ENCODE peak calls at places on chromosome 10, in nine cellular contexts. F is colonic mucosa; X is stomach; K is kidney epithelial cell; R is brain microvascular endothelial cell; N is dorsolateral prefrontal cortex; I is CD4-positive, alpha-beta memory T cell; Y is left ventricle myocardium inferior; T is HFF-Myc. D is an unnamed sample.

GRCh38 chr10:43863859-43864591 is 215.3 kb upstream of the ZNF32 start:
- DNase-seq in F (peak; percentile 49), X (peak; percentile 47), K (no peak), R (peak; percentile 59), N (no peak), I (no peak), Y (peak; percentile 59), T (no peak), D (no peak)

GRCh38 chr10:3148041-3148440 is 24.5 kb downstream of the PITRM1 start:
- DNase-seq in F (no peak), X (no peak), K (no peak), R (no peak), N (no peak), I (no peak), Y (no peak), T (no peak), D (no peak)

GRCh38 chr10:116708386-116708785 is 34.0 kb downstream of the HSPA12A start:
- DNase-seq in F (no peak), X (no peak), K (peak; percentile 70), R (peak; percentile 53), N (no peak), I (no peak), Y (no peak), T (peak; percentile 74), D (no peak)

GRCh38 chr10:119209050-119209735 is 1.8 kb downstream of the GRK5 start:
- DNase-seq in F (peak; percentile 71), X (peak; percentile 69), K (no peak), R (peak; percentile 56), N (peak; percentile 29), I (peak; percentile 52), Y (peak; percentile 75), T (no peak), D (no peak)

GRCh38 chr10:72810976-72811375 is 82.6 kb upstream of the OIT3 start:
- DNase-seq in F (no peak), X (no peak), K (no peak), R (no peak), N (no peak), I (no peak), Y (no peak), T (no peak), D (no peak)

GRCh38 chr10:86295351-86295750 is 71.2 kb downstream of the GRID1 start:
- DNase-seq in F (peak; percentile 4), X (peak; percentile 13), K (no peak), R (no peak), N (no peak), I (no peak), Y (no peak), T (no peak), D (no peak)

GRCh38 chr10:124864421-124865193 is 63.0 kb downstream of the ABRAXAS2 start:
- DNase-seq in F (peak; percentile 74), X (peak; percentile 74), K (no peak), R (peak; percentile 2), N (no peak), I (no peak), Y (peak; percentile 86), T (no peak), D (no peak)

GRCh38 chr10:89153971-89154370 is 53.1 kb downstream of the CH25H start:
- DNase-seq in F (no peak), X (no peak), K (no peak), R (no peak), N (no peak), I (no peak), Y (no peak), T (no peak), D (no peak)

GRCh38 chr10:6603142-6604125 is 23.4 kb upstream of the PRKCQ start:
- DNase-seq in F (no peak), X (no peak), K (no peak), R (no peak), N (no peak), I (no peak), Y (no peak), T (no peak), D (no peak)

GRCh38 chr10:21494221-21495001 is 31.1 kb downstream of the SKIDA1 start:
- DNase-seq in F (peak; percentile 20), X (no peak), K (no peak), R (no peak), N (no peak), I (no peak), Y (peak; percentile 50), T (no peak), D (no peak)

GRCh38 chr10:46536171-46536570 is 20.3 kb downstream of the GPRIN2 start:
- DNase-seq in F (no peak), X (peak; percentile 25), K (no peak), R (no peak), N (no peak), I (no peak), Y (no peak), T (no peak), D (no peak)

GRCh38 chr10:16545126-16545736 is 23.6 kb upstream of the C1QL3 start:
- DNase-seq in F (no peak), X (no peak), K (no peak), R (peak; percentile 24), N (no peak), I (peak; percentile 7), Y (no peak), T (peak; percentile 30), D (peak; percentile 42)

GRCh38 chr10:49141541-49142332 is 7.9 kb upstream of the FAM170B start:
- DNase-seq in F (no peak), X (no peak), K (no peak), R (no peak), N (no peak), I (no peak), Y (no peak), T (no peak), D (no peak)

GRCh38 chr10:130659528-130659927 is 523.3 kb downstream of the GLRX3 start:
- DNase-seq in F (no peak), X (no peak), K (no peak), R (no peak), N (no peak), I (no peak), Y (no peak), T (no peak), D (no peak)

GRCh38 chr10:9301148-9301547 is 1246.7 kb downstream of the GATA3 start:
- DNase-seq in F (no peak), X (no peak), K (no peak), R (no peak), N (no peak), I (no peak), Y (no peak), T (no peak), D (no peak)

GRCh38 chr10:80535671-80536360 is 1.9 kb upstream of the SH2D4B start:
- DNase-seq in F (peak; percentile 82), X (peak; percentile 70), K (no peak), R (no peak), N (no peak), I (peak; percentile 66), Y (peak; percentile 65), T (no peak), D (no peak)

GRCh38 chr10:102673961-102674511 is 29.8 kb downstream of the TRIM8 start:
- DNase-seq in F (no peak), X (peak; percentile 44), K (peak; percentile 62), R (peak; percentile 72), N (no peak), I (peak; percentile 88), Y (peak; percentile 70), T (peak; percentile 41), D (peak; percentile 99)

DNA sequence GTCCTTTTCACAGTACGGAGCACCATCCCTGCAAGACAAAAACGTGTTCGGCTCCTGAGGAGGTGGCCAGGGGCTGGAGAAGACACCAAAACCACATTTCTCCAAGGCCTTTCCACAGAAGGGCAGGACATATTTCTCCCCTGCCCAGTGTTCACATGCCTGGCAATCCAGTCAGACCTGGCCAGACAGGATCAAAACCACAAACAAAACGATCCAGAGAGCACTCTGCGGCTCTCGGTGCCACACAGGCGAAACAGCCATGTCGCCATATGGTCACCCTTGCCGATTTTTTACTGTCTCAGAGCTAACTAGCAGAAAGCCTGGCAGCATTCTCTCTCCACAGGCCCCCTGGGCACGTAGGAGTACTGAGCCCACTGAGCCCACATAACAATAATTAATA is 113.0 kb downstream of the ABLIM1 start:
- DNase-seq in F (no peak), X (no peak), K (no peak), R (no peak), N (no peak), I (no peak), Y (no peak), T (no peak), D (no peak)
- H3K4me3 ChIP-seq in F (no peak overlapping the region), X (no peak overlapping the region), K (no peak overlapping the region), R (no peak overlapping the region), N (no peak overlapping the region), I (peak overlapping the region; percentile 50), Y (no peak overlapping the region), T (no peak overlapping the region), D (no peak overlapping the region)

GRCh38 chr10:112663181-112663879 is 216.3 kb downstream of the VTI1A start:
- DNase-seq in F (no peak), X (no peak), K (peak; percentile 82), R (peak; percentile 69), N (no peak), I (no peak), Y (no peak), T (no peak), D (no peak)
- H3K4me3 ChIP-seq in F (no peak overlapping the region), X (no peak overlapping the region), K (no peak overlapping the region), R (no peak overlapping the region), N (no peak overlapping the region), I (no peak overlapping the region), Y (no peak overlapping the region), T (no peak overlapping the region), D (no peak overlapping the region)

DNA sequence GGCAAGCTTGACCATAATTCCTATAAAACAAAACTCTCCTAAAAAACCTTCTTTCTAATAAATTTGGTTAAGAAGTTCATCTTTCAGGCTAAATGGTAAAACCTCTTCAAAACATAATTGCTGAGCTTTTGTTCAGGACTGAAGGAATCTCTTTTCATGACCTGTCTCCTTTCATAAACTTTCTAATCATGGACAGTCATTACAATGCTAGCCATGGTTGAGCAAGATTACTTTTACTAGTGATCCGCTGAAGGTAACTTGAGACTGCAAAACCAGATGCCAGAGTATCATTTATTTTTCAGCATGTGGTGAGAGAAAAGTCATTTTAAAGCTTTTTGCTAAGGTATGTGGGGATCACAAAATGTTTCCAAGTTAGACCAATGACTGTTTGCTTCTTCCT is 186.4 kb upstream of the RHOBTB1 start:
- DNase-seq in F (no peak), X (no peak), K (no peak), R (peak; percentile 18), N (no peak), I (no peak), Y (no peak), T (no peak), D (no peak)
- H3K4me3 ChIP-seq in F (no peak overlapping the region), X (no peak overlapping the region), K (no peak overlapping the region), R (no peak overlapping the region), N (no peak overlapping the region), I (no peak overlapping the region), Y (no peak overlapping the region), T (no peak overlapping the region), D (no peak overlapping the region)

DNA sequence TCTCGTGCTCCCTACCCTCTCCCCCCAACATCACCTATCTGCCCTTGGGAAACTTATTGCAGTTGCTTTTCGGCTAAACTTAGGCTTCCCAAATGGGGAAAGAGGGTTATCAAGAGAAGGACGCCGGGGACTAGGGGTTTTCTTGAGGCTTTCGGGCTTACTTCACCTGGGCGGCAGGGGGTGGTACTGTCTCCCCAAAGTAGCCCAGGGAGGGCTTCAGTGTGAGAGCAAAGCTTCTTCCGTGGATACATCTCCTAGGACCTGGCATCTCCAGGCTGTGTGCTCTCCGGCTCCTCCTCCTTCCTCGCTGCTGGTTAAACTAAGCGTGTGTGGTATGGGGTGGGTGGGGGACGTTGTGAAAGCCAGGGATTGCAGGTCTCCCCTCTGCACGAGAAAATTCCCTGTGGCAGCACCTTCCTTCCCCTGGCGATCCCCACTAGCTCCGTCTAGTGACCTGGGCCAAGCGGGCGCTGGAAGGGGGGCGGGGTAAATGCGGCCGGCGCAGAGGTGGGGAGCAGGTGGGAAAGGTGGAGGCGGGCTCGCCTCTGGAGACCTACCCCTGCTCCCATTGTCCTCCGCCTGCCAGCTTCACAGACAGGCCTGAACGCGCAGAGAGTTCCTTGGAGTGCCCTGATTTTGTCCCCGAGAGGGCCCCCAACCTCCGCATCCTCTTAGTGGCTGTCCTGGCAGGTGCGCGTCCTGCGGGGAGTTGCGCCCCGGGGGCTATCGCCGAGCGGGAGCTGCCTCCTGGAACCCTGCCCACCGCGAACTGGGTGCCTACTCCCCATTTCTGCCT is 1.2 kb downstream of the PLXDC2 start:
- DNase-seq in F (peak; percentile 65), X (no peak), K (no peak), R (no peak), N (peak; percentile 32), I (no peak), Y (no peak), T (no peak), D (no peak)
- H3K4me3 ChIP-seq in F (peak overlapping the region; percentile 68), X (peak overlapping the region; percentile 69), K (peak overlapping the region; percentile 68), R (peak overlapping the region; percentile 76), N (peak overlapping the region; percentile 81), I (no peak overlapping the region), Y (peak overlapping the region; percentile 83), T (peak overlapping the region; percentile 36), D (no peak overlapping the region)

D was measured in Jurkat, Clone E6-1.